ENCODE peak calls at places on chromosomes 4 and X, in ten cellular contexts. One of them, this sample, is unnamed.

GRCh38 chr4:168877779-168878491 is 132.1 kb downstream of the CBR4 start:
- DNase-seq in tibial artery: peak
- DNase-seq in dorsolateral prefrontal cortex: no peak
- DNase-seq in endothelial cell of umbilical vein: peak
- DNase-seq in AG04450: no peak
- DNase-seq in SK-N-SH: peak
- DNase-seq in CD4-positive, alpha-beta memory T cell: no peak
- DNase-seq in left ventricle myocardium inferior: peak
- DNase-seq in psoas muscle: peak
- DNase-seq in heart right ventricle: peak
- DNase-seq in this sample: no peak

GRCh38 chr4:148443550-148444295 is 1.5 kb upstream of the NR3C2 start:
- DNase-seq in endothelial cell of umbilical vein: peak
- DNase-seq in left ventricle myocardium inferior: peak
- DNase-seq in SK-N-SH: peak
- DNase-seq in heart right ventricle: peak
- DNase-seq in dorsolateral prefrontal cortex: no peak
- DNase-seq in psoas muscle: peak
- DNase-seq in CD4-positive, alpha-beta memory T cell: peak
- DNase-seq in tibial artery: peak
- DNase-seq in AG04450: no peak
- DNase-seq in this sample: peak

GRCh38 chr4:55617587-55618197 is 18.4 kb downstream of the NMU start:
- DNase-seq in endothelial cell of umbilical vein: no peak
- DNase-seq in psoas muscle: no peak
- DNase-seq in SK-N-SH: no peak
- DNase-seq in tibial artery: no peak
- DNase-seq in left ventricle myocardium inferior: no peak
- DNase-seq in heart right ventricle: no peak
- DNase-seq in AG04450: no peak
- DNase-seq in CD4-positive, alpha-beta memory T cell: no peak
- DNase-seq in dorsolateral prefrontal cortex: no peak
- DNase-seq in this sample: no peak

GRCh38 chr4:86223472-86223871 is 136.4 kb downstream of the MAPK10 start:
- DNase-seq in CD4-positive, alpha-beta memory T cell: no peak
- DNase-seq in psoas muscle: no peak
- DNase-seq in endothelial cell of umbilical vein: peak
- DNase-seq in heart right ventricle: no peak
- DNase-seq in left ventricle myocardium inferior: no peak
- DNase-seq in tibial artery: no peak
- DNase-seq in AG04450: peak
- DNase-seq in SK-N-SH: peak
- DNase-seq in dorsolateral prefrontal cortex: no peak
- DNase-seq in this sample: no peak

GRCh38 chrX:20382518-20383291 is 116.0 kb upstream of the RPS6KA3 start:
- DNase-seq in heart right ventricle: no peak
- DNase-seq in tibial artery: no peak
- DNase-seq in AG04450: no peak
- DNase-seq in endothelial cell of umbilical vein: no peak
- DNase-seq in CD4-positive, alpha-beta memory T cell: no peak
- DNase-seq in SK-N-SH: peak
- DNase-seq in dorsolateral prefrontal cortex: no peak
- DNase-seq in left ventricle myocardium inferior: no peak
- DNase-seq in psoas muscle: no peak
- DNase-seq in this sample: no peak

GRCh38 chr4:124529131-124529530 is 183.4 kb downstream of the ANKRD50 start:
- DNase-seq in dorsolateral prefrontal cortex: no peak
- DNase-seq in tibial artery: no peak
- DNase-seq in endothelial cell of umbilical vein: no peak
- DNase-seq in heart right ventricle: no peak
- DNase-seq in AG04450: no peak
- DNase-seq in psoas muscle: no peak
- DNase-seq in CD4-positive, alpha-beta memory T cell: no peak
- DNase-seq in left ventricle myocardium inferior: no peak
- DNase-seq in SK-N-SH: no peak
- DNase-seq in this sample: no peak

GRCh38 chr4:55549888-55550287 is 3.2 kb upstream of the CLOCK start:
- DNase-seq in left ventricle myocardium inferior: no peak
- DNase-seq in psoas muscle: no peak
- DNase-seq in dorsolateral prefrontal cortex: no peak
- DNase-seq in heart right ventricle: no peak
- DNase-seq in endothelial cell of umbilical vein: no peak
- DNase-seq in AG04450: peak
- DNase-seq in CD4-positive, alpha-beta memory T cell: no peak
- DNase-seq in tibial artery: no peak
- DNase-seq in SK-N-SH: no peak
- DNase-seq in this sample: no peak

GRCh38 chr4:165597581-165598480 is 219.0 kb downstream of the CPE start:
- DNase-seq in endothelial cell of umbilical vein: no peak
- DNase-seq in dorsolateral prefrontal cortex: no peak
- DNase-seq in tibial artery: no peak
- DNase-seq in left ventricle myocardium inferior: no peak
- DNase-seq in psoas muscle: no peak
- DNase-seq in AG04450: no peak
- DNase-seq in heart right ventricle: no peak
- DNase-seq in SK-N-SH: no peak
- DNase-seq in CD4-positive, alpha-beta memory T cell: no peak
- DNase-seq in this sample: no peak

GRCh38 chr4:168666531-168666930 is 169.7 kb downstream of the PALLD start:
- DNase-seq in heart right ventricle: no peak
- DNase-seq in endothelial cell of umbilical vein: no peak
- DNase-seq in SK-N-SH: no peak
- DNase-seq in CD4-positive, alpha-beta memory T cell: no peak
- DNase-seq in AG04450: no peak
- DNase-seq in left ventricle myocardium inferior: no peak
- DNase-seq in dorsolateral prefrontal cortex: no peak
- DNase-seq in tibial artery: no peak
- DNase-seq in psoas muscle: no peak
- DNase-seq in this sample: no peak

GRCh38 chr4:36172650-36173049 is 71.7 kb downstream of the ARAP2 start:
- DNase-seq in psoas muscle: no peak
- DNase-seq in SK-N-SH: no peak
- DNase-seq in dorsolateral prefrontal cortex: no peak
- DNase-seq in CD4-positive, alpha-beta memory T cell: no peak
- DNase-seq in AG04450: no peak
- DNase-seq in tibial artery: no peak
- DNase-seq in heart right ventricle: no peak
- DNase-seq in left ventricle myocardium inferior: no peak
- DNase-seq in endothelial cell of umbilical vein: no peak
- DNase-seq in this sample: no peak

GRCh38 chr4:16065066-16065465 is 18.8 kb downstream of the PROM1 start:
- DNase-seq in left ventricle myocardium inferior: no peak
- DNase-seq in AG04450: no peak
- DNase-seq in tibial artery: no peak
- DNase-seq in heart right ventricle: no peak
- DNase-seq in endothelial cell of umbilical vein: no peak
- DNase-seq in SK-N-SH: no peak
- DNase-seq in dorsolateral prefrontal cortex: no peak
- DNase-seq in psoas muscle: no peak
- DNase-seq in CD4-positive, alpha-beta memory T cell: no peak
- DNase-seq in this sample: no peak

GRCh38 chr4:16070203-16070602 is 13.6 kb downstream of the PROM1 start:
- DNase-seq in left ventricle myocardium inferior: no peak
- DNase-seq in CD4-positive, alpha-beta memory T cell: no peak
- DNase-seq in psoas muscle: no peak
- DNase-seq in SK-N-SH: no peak
- DNase-seq in AG04450: no peak
- DNase-seq in endothelial cell of umbilical vein: no peak
- DNase-seq in dorsolateral prefrontal cortex: no peak
- DNase-seq in tibial artery: no peak
- DNase-seq in heart right ventricle: no peak
- DNase-seq in this sample: no peak

GRCh38 chr4:16066586-16067128 is 17.2 kb downstream of the PROM1 start:
- DNase-seq in left ventricle myocardium inferior: no peak
- DNase-seq in tibial artery: no peak
- DNase-seq in psoas muscle: no peak
- DNase-seq in SK-N-SH: no peak
- DNase-seq in dorsolateral prefrontal cortex: no peak
- DNase-seq in AG04450: no peak
- DNase-seq in endothelial cell of umbilical vein: no peak
- DNase-seq in heart right ventricle: no peak
- DNase-seq in CD4-positive, alpha-beta memory T cell: no peak
- DNase-seq in this sample: no peak

GRCh38 chr4:16072168-16072567 is 11.7 kb downstream of the PROM1 start:
- DNase-seq in tibial artery: no peak
- DNase-seq in heart right ventricle: no peak
- DNase-seq in left ventricle myocardium inferior: no peak
- DNase-seq in CD4-positive, alpha-beta memory T cell: no peak
- DNase-seq in AG04450: no peak
- DNase-seq in endothelial cell of umbilical vein: no peak
- DNase-seq in psoas muscle: no peak
- DNase-seq in dorsolateral prefrontal cortex: no peak
- DNase-seq in SK-N-SH: no peak
- DNase-seq in this sample: no peak

DNA sequence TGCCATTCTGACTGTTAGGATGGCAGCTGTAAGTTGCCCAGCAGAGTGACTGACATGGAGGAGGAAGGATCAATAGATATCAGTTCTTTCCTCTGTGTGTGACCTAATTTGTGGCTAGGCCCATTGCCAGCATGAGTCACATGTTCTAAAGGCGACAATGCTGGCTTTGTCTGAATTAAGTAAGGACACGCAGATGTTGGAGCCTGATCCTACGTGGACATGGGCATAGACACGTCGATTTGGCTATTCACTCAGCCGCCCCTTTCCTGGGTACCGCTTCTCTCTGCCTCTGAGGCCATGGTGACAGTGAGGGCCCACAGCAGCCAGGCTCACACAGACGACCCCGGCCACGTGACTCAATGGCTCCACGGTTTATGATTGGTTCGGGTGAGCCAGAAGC is 16.3 kb downstream of the PROM1 start:
- DNase-seq in tibial artery: no peak
- DNase-seq in heart right ventricle: no peak
- DNase-seq in CD4-positive, alpha-beta memory T cell: no peak
- DNase-seq in dorsolateral prefrontal cortex: peak
- DNase-seq in SK-N-SH: no peak
- DNase-seq in left ventricle myocardium inferior: no peak
- DNase-seq in endothelial cell of umbilical vein: no peak
- DNase-seq in psoas muscle: no peak
- DNase-seq in AG04450: no peak
- DNase-seq in this sample: no peak
- H3K27ac ChIP-seq in tibial artery: no peak
- H3K27ac ChIP-seq in heart right ventricle: no peak
- H3K27ac ChIP-seq in CD4-positive, alpha-beta memory T cell: no peak
- H3K27ac ChIP-seq in dorsolateral prefrontal cortex: peak
- H3K27ac ChIP-seq in SK-N-SH: no peak
- H3K27ac ChIP-seq in left ventricle myocardium inferior: no peak
- H3K27ac ChIP-seq in endothelial cell of umbilical vein: no peak
- H3K27ac ChIP-seq in psoas muscle: no peak
- H3K27ac ChIP-seq in AG04450: no peak
- H3K27ac ChIP-seq in this sample: no peak

GRCh38 chr4:150237110-150237852 is 159.0 kb downstream of the DCLK2 start:
- DNase-seq in psoas muscle: no peak
- DNase-seq in tibial artery: no peak
- DNase-seq in dorsolateral prefrontal cortex: no peak
- DNase-seq in CD4-positive, alpha-beta memory T cell: no peak
- DNase-seq in SK-N-SH: no peak
- DNase-seq in heart right ventricle: no peak
- DNase-seq in left ventricle myocardium inferior: no peak
- DNase-seq in AG04450: peak
- DNase-seq in endothelial cell of umbilical vein: peak
- DNase-seq in this sample: no peak
- H3K27ac ChIP-seq in psoas muscle: no peak
- H3K27ac ChIP-seq in tibial artery: peak
- H3K27ac ChIP-seq in dorsolateral prefrontal cortex: no peak
- H3K27ac ChIP-seq in CD4-positive, alpha-beta memory T cell: no peak
- H3K27ac ChIP-seq in SK-N-SH: peak
- H3K27ac ChIP-seq in heart right ventricle: no peak
- H3K27ac ChIP-seq in left ventricle myocardium inferior: no peak
- H3K27ac ChIP-seq in AG04450: peak
- H3K27ac ChIP-seq in endothelial cell of umbilical vein: peak
- H3K27ac ChIP-seq in this sample: no peak

GRCh38 chrX:45353462-45353861 is 152.8 kb upstream of the DIPK2B start:
- DNase-seq in endothelial cell of umbilical vein: no peak
- DNase-seq in tibial artery: no peak
- DNase-seq in AG04450: no peak
- DNase-seq in SK-N-SH: no peak
- DNase-seq in CD4-positive, alpha-beta memory T cell: no peak
- DNase-seq in heart right ventricle: no peak
- DNase-seq in psoas muscle: no peak
- DNase-seq in dorsolateral prefrontal cortex: no peak
- DNase-seq in left ventricle myocardium inferior: no peak
- DNase-seq in this sample: no peak

GRCh38 chrX:45344597-45344996 is 143.9 kb upstream of the DIPK2B start:
- DNase-seq in heart right ventricle: no peak
- DNase-seq in AG04450: no peak
- DNase-seq in endothelial cell of umbilical vein: no peak
- DNase-seq in left ventricle myocardium inferior: no peak
- DNase-seq in SK-N-SH: no peak
- DNase-seq in dorsolateral prefrontal cortex: no peak
- DNase-seq in tibial artery: no peak
- DNase-seq in psoas muscle: no peak
- DNase-seq in CD4-positive, alpha-beta memory T cell: no peak
- DNase-seq in this sample: no peak

GRCh38 chrX:45351478-45351877 is 150.8 kb upstream of the DIPK2B start:
- DNase-seq in psoas muscle: no peak
- DNase-seq in tibial artery: no peak
- DNase-seq in endothelial cell of umbilical vein: no peak
- DNase-seq in dorsolateral prefrontal cortex: no peak
- DNase-seq in CD4-positive, alpha-beta memory T cell: no peak
- DNase-seq in left ventricle myocardium inferior: no peak
- DNase-seq in SK-N-SH: no peak
- DNase-seq in AG04450: peak
- DNase-seq in heart right ventricle: no peak
- DNase-seq in this sample: no peak

GRCh38 chrX:45352588-45352987 is 151.9 kb upstream of the DIPK2B start:
- DNase-seq in tibial artery: no peak
- DNase-seq in SK-N-SH: no peak
- DNase-seq in left ventricle myocardium inferior: no peak
- DNase-seq in endothelial cell of umbilical vein: no peak
- DNase-seq in psoas muscle: no peak
- DNase-seq in AG04450: no peak
- DNase-seq in CD4-positive, alpha-beta memory T cell: no peak
- DNase-seq in heart right ventricle: no peak
- DNase-seq in dorsolateral prefrontal cortex: no peak
- DNase-seq in this sample: no peak

GRCh38 chrX:45347877-45348675 is 147.4 kb upstream of the DIPK2B start:
- DNase-seq in dorsolateral prefrontal cortex: no peak
- DNase-seq in endothelial cell of umbilical vein: no peak
- DNase-seq in SK-N-SH: no peak
- DNase-seq in CD4-positive, alpha-beta memory T cell: no peak
- DNase-seq in heart right ventricle: no peak
- DNase-seq in tibial artery: no peak
- DNase-seq in left ventricle myocardium inferior: no peak
- DNase-seq in AG04450: no peak
- DNase-seq in psoas muscle: no peak
- DNase-seq in this sample: no peak
- H3K27ac ChIP-seq in dorsolateral prefrontal cortex: no peak
- H3K27ac ChIP-seq in endothelial cell of umbilical vein: no peak
- H3K27ac ChIP-seq in SK-N-SH: no peak
- H3K27ac ChIP-seq in CD4-positive, alpha-beta memory T cell: no peak
- H3K27ac ChIP-seq in heart right ventricle: no peak
- H3K27ac ChIP-seq in tibial artery: no peak
- H3K27ac ChIP-seq in left ventricle myocardium inferior: no peak
- H3K27ac ChIP-seq in AG04450: no peak
- H3K27ac ChIP-seq in psoas muscle: no peak
- H3K27ac ChIP-seq in this sample: no peak

DNA sequence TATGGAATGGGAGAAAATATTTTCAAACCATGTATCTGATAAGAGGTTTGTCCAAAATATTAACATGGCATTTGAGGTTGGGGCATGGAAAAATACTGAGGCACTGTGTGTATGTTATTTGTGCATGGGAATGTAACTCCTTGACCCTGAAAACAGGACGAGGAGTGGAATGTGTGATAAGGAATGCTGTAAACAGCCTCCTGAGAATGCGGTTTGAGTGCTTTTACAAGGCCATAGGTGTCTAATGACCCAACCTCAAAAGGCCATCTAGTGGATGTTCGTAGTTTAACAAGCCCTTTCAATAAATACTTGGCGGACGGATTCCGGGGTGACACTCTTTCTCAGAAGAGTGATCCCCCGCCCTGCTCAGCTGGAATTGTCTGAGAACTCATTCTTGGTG is 162.9 kb upstream of the USP9X start:
- DNase-seq in dorsolateral prefrontal cortex: no peak
- DNase-seq in left ventricle myocardium inferior: no peak
- DNase-seq in SK-N-SH: peak
- DNase-seq in endothelial cell of umbilical vein: peak
- DNase-seq in tibial artery: no peak
- DNase-seq in AG04450: no peak
- DNase-seq in heart right ventricle: no peak
- DNase-seq in CD4-positive, alpha-beta memory T cell: no peak
- DNase-seq in psoas muscle: no peak
- DNase-seq in this sample: no peak
- H3K27ac ChIP-seq in dorsolateral prefrontal cortex: no peak
- H3K27ac ChIP-seq in left ventricle myocardium inferior: no peak
- H3K27ac ChIP-seq in SK-N-SH: no peak
- H3K27ac ChIP-seq in endothelial cell of umbilical vein: no peak
- H3K27ac ChIP-seq in tibial artery: no peak
- H3K27ac ChIP-seq in AG04450: no peak
- H3K27ac ChIP-seq in heart right ventricle: no peak
- H3K27ac ChIP-seq in CD4-positive, alpha-beta memory T cell: no peak
- H3K27ac ChIP-seq in psoas muscle: no peak
- H3K27ac ChIP-seq in this sample: no peak